ENCODE peak calls at places on chromosomes 2 and 18, in seven cellular contexts. A is effector memory CD8-positive, alpha-beta T cell; X is iPS-NIHi11; V is NCI-H1417; I is SIG-M5; O is NCI-H1092 treated with DMSO at 0.1 percent for 48 hours; F is endothelial cell. Z is an unnamed sample.

GRCh38 chr2:32745191-32745590 is 117.3 kb downstream of the TTC27 start:
- DNase-seq in A (no peak), X (no peak), V (no peak), I (no peak), O (no peak), F (no peak), Z (no peak)

GRCh38 chr2:240717181-240717641 is 25.5 kb downstream of the AQP12A start:
- DNase-seq in A (no peak), X (no peak), V (no peak), I (no peak), O (no peak), F (no peak), Z (no peak)

GRCh38 chr18:37289423-37289822 is 276.2 kb downstream of the CELF4 start:
- DNase-seq in A (no peak), X (no peak), V (no peak), I (no peak), O (no peak), F (no peak), Z (no peak)

GRCh38 chr18:60984496-60984895 is 348.7 kb upstream of the CDH20 start:
- DNase-seq in A (no peak), X (no peak), V (no peak), I (no peak), O (no peak), F (no peak), Z (no peak)

GRCh38 chr18:32301976-32302743 is 112.3 kb downstream of the MEP1B start:
- DNase-seq in A (no peak), X (no peak), V (no peak), I (no peak), O (no peak), F (no peak), Z (no peak)

GRCh38 chr2:24763843-24764242 is 29.3 kb downstream of the PTRHD1 start:
- DNase-seq in A (no peak), X (no peak), V (no peak), I (no peak), O (no peak), F (no peak), Z (no peak)

GRCh38 chr18:39162013-39162412 is 1596.4 kb upstream of the CELF4 start:
- DNase-seq in A (no peak), X (no peak), V (no peak), I (no peak), O (no peak), F (no peak), Z (no peak)

GRCh38 chr2:60476206-60476946 is 77.1 kb downstream of the BCL11A start:
- DNase-seq in A (no peak), X (no peak), V (no peak), I (no peak), O (peak), F (no peak), Z (no peak)

GRCh38 chr18:74420491-74420890 is 36.6 kb downstream of the DIPK1C start:
- DNase-seq in A (no peak), X (no peak), V (no peak), I (no peak), O (no peak), F (no peak), Z (no peak)

GRCh38 chr2:207133493-207133861 is 32.3 kb downstream of the KLF7 start:
- DNase-seq in A (no peak), X (no peak), V (peak), I (no peak), O (peak), F (no peak), Z (no peak)

GRCh38 chr2:60867007-60867406 is 14.4 kb upstream of the REL start:
- DNase-seq in A (no peak), X (no peak), V (no peak), I (no peak), O (no peak), F (no peak), Z (no peak)

GRCh38 chr2:152126664-152127063 is 27.8 kb upstream of the CACNB4 start:
- DNase-seq in A (no peak), X (no peak), V (no peak), I (no peak), O (no peak), F (no peak), Z (no peak)

GRCh38 chr2:178221556-178221955 is 27.2 kb downstream of the OSBPL6 start:
- DNase-seq in A (no peak), X (no peak), V (no peak), I (no peak), O (no peak), F (no peak), Z (no peak)

GRCh38 chr2:204628926-204629661 is 83.8 kb downstream of the PARD3B start:
- DNase-seq in A (no peak), X (no peak), V (no peak), I (no peak), O (no peak), F (no peak), Z (no peak)

GRCh38 chr2:217995741-217996141 is 7.1 kb downstream of the TNS1 start:
- DNase-seq in A (no peak), X (no peak), V (no peak), I (no peak), O (no peak), F (no peak), Z (no peak)

GRCh38 chr18:47830772-47831171 is 99.7 kb downstream of the SMAD2 start:
- DNase-seq in A (no peak), X (no peak), V (no peak), I (no peak), O (no peak), F (no peak), Z (no peak)

GRCh38 chr18:49094136-49094535 is 143.4 kb upstream of the SMAD7 start:
- DNase-seq in A (no peak), X (no peak), V (no peak), I (no peak), O (no peak), F (no peak), Z (no peak)

GRCh38 chr18:59783138-59783537 is 85.9 kb upstream of the CCBE1 start:
- DNase-seq in A (no peak), X (peak), V (peak), I (no peak), O (peak), F (peak), Z (no peak)

GRCh38 chr2:59074071-59074470 is 832.9 kb upstream of the FANCL start:
- DNase-seq in A (no peak), X (no peak), V (no peak), I (no peak), O (no peak), F (no peak), Z (no peak)

GRCh38 chr2:138503652-138504051 is 2.1 kb downstream of the SPOPL start:
- DNase-seq in A (no peak), X (no peak), V (no peak), I (no peak), O (no peak), F (no peak), Z (no peak)

GRCh38 chr2:72630767-72631166 is 195.1 kb downstream of the EXOC6B start:
- DNase-seq in A (no peak), X (no peak), V (no peak), I (no peak), O (no peak), F (no peak), Z (no peak)

GRCh38 chr2:239688098-239688497 is 287.3 kb upstream of the HDAC4 start:
- DNase-seq in A (no peak), X (peak), V (no peak), I (no peak), O (no peak), F (peak), Z (no peak)

GRCh38 chr2:10935953-10936942 is 24.5 kb downstream of the KCNF1 start:
- DNase-seq in A (no peak), X (peak), V (no peak), I (no peak), O (no peak), F (peak), Z (no peak)

GRCh38 chr2:147135401-147135800 is 709.4 kb upstream of the ACVR2A start:
- DNase-seq in A (no peak), X (no peak), V (no peak), I (no peak), O (peak), F (no peak), Z (no peak)

Z was measured in stimulated activated naive B cell treated with anti-CD40 and anti-IgM and Interleukin-4, amounts not matched to agents 10 μg/mL and 1 μg/mL and 100 μg/mL, for 72 hours.